ENCODE peak calls at places on chromosomes 6 and 20, in eight cellular contexts. V is esophagus squamous epithelium; X is sigmoid colon; Z is heart left ventricle; A is PC-3; O is heart right ventricle; C is psoas muscle; I is CD4-positive, CD25-positive, alpha-beta regulatory T cell. L is an unnamed sample. For H3K4me1, the result is how much of the 10 kb centered on the place peaks cover.

GRCh38 chr6:152529364-152529763 is 107.8 kb downstream of the SYNE1 start:
- DNase-seq in O (no peak), V (no peak), C (no peak), I (no peak), X (no peak), Z (no peak), A (no peak), L (no peak)

GRCh38 chr6:94559829-94560537 is 1017.4 kb upstream of the MANEA start:
- DNase-seq in O (no peak), Z (no peak), I (no peak), A (no peak), C (no peak), X (no peak), V (no peak), L (no peak)

GRCh38 chr20:60206259-60206658 is 248.0 kb downstream of the CDH26 start:
- DNase-seq in I (no peak), Z (no peak), C (no peak), V (no peak), A (peak), X (no peak), O (no peak), L (no peak)

GRCh38 chr6:103255132-103255531 is 1604.6 kb downstream of the HACE1 start:
- DNase-seq in V (no peak), X (no peak), O (no peak), A (no peak), I (no peak), Z (no peak), C (no peak), L (no peak)

GRCh38 chr6:22928775-22929174 is 359.4 kb downstream of the HDGFL1 start:
- DNase-seq in X (no peak), A (no peak), C (no peak), V (no peak), Z (no peak), I (no peak), O (no peak), L (no peak)

GRCh38 chr20:19583532-19584175 is 174.4 kb upstream of the RIN2 start:
- DNase-seq in I (no peak), O (peak), C (peak), V (no peak), X (peak), Z (peak), A (peak), L (peak)

GRCh38 chr6:29501106-29501505 is 13.3 kb upstream of the MAS1L start:
- DNase-seq in I (no peak), C (no peak), O (no peak), X (no peak), Z (no peak), A (no peak), V (no peak), L (no peak)

GRCh38 chr6:133549252-133549925 is 308.2 kb downstream of the EYA4 start:
- DNase-seq in Z (no peak), X (no peak), O (no peak), A (no peak), V (no peak), I (no peak), C (no peak), L (no peak)

GRCh38 chr6:1849686-1850580 is 240.2 kb downstream of the FOXC1 start:
- DNase-seq in V (no peak), Z (no peak), C (no peak), I (no peak), O (no peak), X (no peak), A (no peak), L (no peak)

GRCh38 chr20:53826597-53827291 is 233.1 kb upstream of the ZNF217 start:
- DNase-seq in X (no peak), C (no peak), O (no peak), Z (no peak), I (no peak), A (no peak), V (no peak), L (no peak)

GRCh38 chr20:18056174-18057105 is 1.3 kb downstream of the OVOL2 start:
- DNase-seq in A (peak), Z (no peak), O (no peak), X (no peak), V (no peak), I (no peak), C (no peak), L (no peak)

GRCh38 chr20:16760431-16761304 is 12.5 kb downstream of the OTOR start:
- DNase-seq in I (no peak), A (peak), C (no peak), Z (no peak), O (no peak), V (no peak), X (no peak), L (no peak)

GRCh38 chr6:153449279-153449678 is 318.2 kb upstream of the RGS17 start:
- DNase-seq in A (no peak), I (no peak), O (no peak), Z (no peak), C (no peak), X (no peak), V (no peak), L (no peak)

GRCh38 chr6:62707156-62707555 is 421.1 kb upstream of the KHDRBS2 start:
- DNase-seq in Z (no peak), V (no peak), I (no peak), O (no peak), C (no peak), X (no peak), A (no peak), L (no peak)

GRCh38 chr6:133254552-133255228 is 13.5 kb downstream of the EYA4 start:
- DNase-seq in Z (no peak), O (no peak), X (no peak), I (no peak), A (peak), C (no peak), V (no peak), L (no peak)

GRCh38 chr6:137051790-137052472 is 7.2 kb upstream of the IL20RA start:
- DNase-seq in C (no peak), V (no peak), I (no peak), O (no peak), Z (no peak), A (peak), X (no peak), L (no peak)

GRCh38 chr20:54062812-54063280 is 7.5 kb downstream of the BCAS1 start:
- DNase-seq in X (no peak), Z (no peak), V (no peak), O (no peak), A (peak), C (no peak), I (no peak), L (no peak)

GRCh38 chr20:44728835-44729342 is 13.7 kb downstream of the CCN5 start:
- DNase-seq in C (peak), I (no peak), X (peak), Z (peak), A (peak), O (peak), V (no peak), L (peak)

GRCh38 chr6:75436869-75437268 is 56.7 kb downstream of the FILIP1 start:
- DNase-seq in C (peak), X (peak), V (no peak), Z (peak), O (peak), I (no peak), A (no peak), L (peak)

GRCh38 chr6:112205521-112206458 is 48.6 kb downstream of the LAMA4 start:
- DNase-seq in I (no peak), A (peak), X (no peak), V (no peak), O (no peak), C (no peak), Z (no peak), L (no peak)

GRCh38 chr20:51712501-51713212 is 55.5 kb downstream of the ATP9A start:
- DNase-seq in V (no peak), Z (no peak), A (peak), X (no peak), O (no peak), I (no peak), C (peak), L (no peak)

GRCh38 chr6:83176256-83176655 is 16.8 kb downstream of the PGM3 start:
- DNase-seq in A (no peak), I (no peak), X (no peak), V (no peak), O (no peak), Z (no peak), C (no peak), L (no peak)

GRCh38 chr6:54813901-54814300 is 32.7 kb upstream of the FAM83B start:
- DNase-seq in A (no peak), Z (no peak), O (no peak), I (no peak), C (no peak), V (no peak), X (no peak), L (no peak)

GRCh38 chr6:2695464-2696095 is 55.1 kb downstream of the MYLK4 start:
- DNase-seq in Z (no peak), X (no peak), V (no peak), I (no peak), C (no peak), O (no peak), A (peak), L (no peak)

GRCh38 chr6:158475344-158476302 is 84.3 kb upstream of the TMEM181 start:
- DNase-seq in I (no peak), A (peak), O (peak), Z (no peak), C (no peak), V (no peak), X (no peak), L (no peak)

GRCh38 chr20:428658-429200 is 20.6 kb downstream of the RBCK1 start:
- DNase-seq in Z (no peak), C (no peak), I (no peak), V (no peak), X (no peak), A (no peak), O (no peak), L (no peak)

GRCh38 chr6:101401792-101402617 is 8.5 kb downstream of the GRIK2 start:
- DNase-seq in X (no peak), O (no peak), A (no peak), C (no peak), I (no peak), V (no peak), Z (no peak), L (peak)

GRCh38 chr6:47977314-47977713 is 133.7 kb downstream of the PTCHD4 start:
- DNase-seq in A (peak), V (no peak), C (no peak), Z (no peak), O (no peak), X (no peak), I (no peak), L (no peak)

DNA sequence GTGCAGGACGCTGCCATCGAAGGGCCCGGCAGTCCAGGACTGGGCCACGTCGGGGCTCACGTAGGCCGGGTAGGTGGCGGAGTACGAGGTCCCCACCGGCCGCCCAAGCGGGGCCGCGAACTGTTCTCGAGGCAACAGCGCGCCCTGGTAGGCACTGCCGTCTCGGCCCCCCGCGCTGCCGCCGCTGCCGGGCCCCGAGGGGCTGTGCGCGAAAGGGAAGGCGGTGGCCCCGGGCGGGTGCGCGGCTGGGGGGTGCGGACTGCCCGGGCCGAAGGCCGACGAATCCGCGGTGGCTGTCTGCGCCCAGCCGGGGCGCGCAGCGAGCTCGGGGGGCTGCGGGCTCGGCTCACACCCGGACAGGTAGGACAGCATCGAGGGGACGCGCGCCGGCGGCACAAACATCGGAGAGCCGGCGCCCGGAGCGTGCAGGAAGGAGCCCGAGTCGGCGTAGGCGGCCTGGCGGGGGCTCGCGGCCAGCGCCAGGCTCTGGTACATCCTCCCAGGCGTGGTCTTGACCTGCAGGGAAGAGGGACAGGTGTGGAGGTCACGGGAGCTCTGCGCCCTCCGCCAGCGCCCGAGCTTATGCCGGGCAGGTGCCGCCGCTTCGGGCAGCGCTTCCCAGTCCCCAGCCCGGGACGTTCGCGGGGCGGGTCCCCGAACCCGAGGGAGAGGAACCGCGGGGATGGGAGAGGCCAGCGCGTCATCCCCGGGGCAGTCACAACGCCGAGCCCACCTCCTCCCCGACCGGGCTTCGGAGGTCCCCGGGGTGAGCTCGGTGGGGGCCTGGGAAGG is 572 bp downstream of the GATA5 start:
- DNase-seq in X (no peak), I (no peak), Z (no peak), V (no peak), C (no peak), A (no peak), O (no peak), L (peak)
- H3K4me3 ChIP-seq in X (peak), I (no peak), Z (peak), V (peak), C (peak), A (peak), O (peak), L (peak)

GRCh38 chr6:166024252-166024651 is 143.4 kb downstream of the TBXT start:
- DNase-seq in O (no peak), I (no peak), V (no peak), C (no peak), A (no peak), X (no peak), Z (no peak), L (no peak)

GRCh38 chr6:166029506-166029905 is 138.1 kb downstream of the TBXT start:
- DNase-seq in C (no peak), O (no peak), I (no peak), A (no peak), V (no peak), Z (no peak), X (no peak), L (no peak)

GRCh38 chr6:166026586-166027126 is 141.0 kb downstream of the TBXT start:
- DNase-seq in I (no peak), A (no peak), Z (peak), V (no peak), X (no peak), C (no peak), O (peak), L (peak)

GRCh38 chr6:166025149-166025898 is 142.3 kb downstream of the TBXT start:
- DNase-seq in V (no peak), A (no peak), O (no peak), I (no peak), C (no peak), Z (no peak), X (no peak), L (no peak)

GRCh38 chr6:166027761-166028160 is 139.9 kb downstream of the TBXT start:
- DNase-seq in V (no peak), A (no peak), I (no peak), X (no peak), C (no peak), O (no peak), Z (no peak), L (no peak)
- H3K4me1 ChIP-seq in V (under half), A (under half), I (under half), X (under half), C (under half), O (under half), Z (under half), L (under half)

DNA sequence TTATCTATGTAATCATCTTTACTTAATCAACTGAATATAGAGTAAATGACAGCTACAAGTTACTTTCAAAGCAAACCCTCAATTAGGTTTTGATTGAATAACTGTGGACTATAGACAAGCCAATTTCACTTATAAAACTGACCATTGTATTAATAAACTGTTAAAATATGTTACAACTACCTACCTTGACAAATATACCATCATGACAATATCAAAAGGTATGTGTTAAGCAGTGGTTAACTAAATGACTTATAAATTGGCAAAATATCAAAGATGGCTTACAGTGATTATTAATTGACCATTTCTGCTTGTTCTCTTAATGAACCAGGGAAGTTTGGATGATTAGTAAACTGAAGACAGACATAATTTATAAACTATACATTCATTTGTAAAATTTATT is 46.2 kb upstream of the ADGRF5 start:
- DNase-seq in X (no peak), A (peak), O (no peak), C (no peak), I (no peak), V (no peak), Z (no peak), L (no peak)
- H3K27ac ChIP-seq in X (no peak), A (no peak), O (no peak), C (no peak), I (no peak), V (no peak), Z (no peak), L (no peak)

GRCh38 chr20:62775206-62775605 is 21.1 kb upstream of the MRGBP start:
- DNase-seq in X (no peak), O (no peak), A (no peak), I (no peak), Z (no peak), C (no peak), V (no peak), L (no peak)

GRCh38 chr20:62777528-62777830 is 18.8 kb upstream of the MRGBP start:
- DNase-seq in I (no peak), V (no peak), O (no peak), A (no peak), Z (no peak), C (no peak), X (no peak), L (no peak)

GRCh38 chr20:62776692-62777527 is 19.4 kb upstream of the MRGBP start:
- DNase-seq in X (no peak), A (peak), C (no peak), I (peak), V (no peak), Z (no peak), O (no peak), L (no peak)

GRCh38 chr20:62774762-62775161 is 21.5 kb upstream of the MRGBP start:
- DNase-seq in X (no peak), C (no peak), Z (no peak), O (no peak), A (no peak), V (no peak), I (no peak), L (peak)

DNA sequence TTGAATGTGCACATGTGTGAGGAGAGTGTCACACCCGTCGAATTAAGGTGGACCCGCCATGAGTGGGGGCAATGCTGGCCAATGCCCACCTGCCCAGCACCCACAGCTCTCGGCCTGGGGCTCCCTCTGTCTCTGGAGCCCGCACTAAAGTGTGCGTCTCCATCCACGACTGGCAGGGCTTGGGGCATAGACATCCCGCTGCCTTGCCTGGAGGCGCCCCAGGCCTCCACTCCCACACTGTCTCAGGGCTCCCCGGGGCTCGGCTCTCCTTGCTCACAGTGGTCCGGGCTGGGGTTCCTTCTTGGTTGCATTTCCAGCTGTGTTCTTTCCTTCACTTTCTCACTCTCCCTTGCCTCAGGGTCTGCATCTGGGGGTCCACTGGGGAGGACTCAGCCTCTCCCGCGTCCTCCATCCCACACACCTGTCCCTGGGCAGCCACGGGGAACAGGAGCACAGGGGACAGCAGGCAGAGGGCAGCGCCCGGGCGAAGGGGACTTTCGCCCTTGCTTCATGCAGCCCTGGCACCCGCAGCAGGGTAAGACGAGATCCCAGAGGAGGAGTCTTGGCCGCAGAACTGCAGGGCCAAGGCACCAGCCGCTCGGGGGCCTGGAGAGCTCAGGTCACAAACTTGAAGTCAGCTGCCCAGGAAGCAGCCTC is 20.1 kb upstream of the MRGBP start:
- DNase-seq in I (no peak), O (no peak), V (no peak), A (no peak), C (no peak), Z (no peak), X (no peak), L (no peak)
- H3K4me3 ChIP-seq in I (peak), O (no peak), V (peak), A (no peak), C (no peak), Z (no peak), X (no peak), L (no peak)

GRCh38 chr20:5660346-5660745 is 89.9 kb upstream of the SHLD1 start:
- DNase-seq in I (no peak), V (no peak), O (no peak), X (no peak), A (no peak), Z (no peak), C (no peak), L (no peak)
- H3K4me1 ChIP-seq in I (under half), V (half or more), O (half or more), X (under half), A (under half), Z (under half), C (under half), L (under half)

GRCh38 chr20:64071341-64072332 is 7.7 kb downstream of the RGS19 start:
- DNase-seq in Z (no peak), A (no peak), X (no peak), I (no peak), C (no peak), O (no peak), V (no peak), L (peak)
- H3K27ac ChIP-seq in Z (no peak), A (no peak), X (no peak), I (no peak), C (no peak), O (no peak), V (no peak), L (no peak)

GRCh38 chr6:125919618-125920017 is 37.0 kb upstream of the HINT3 start:
- DNase-seq in O (no peak), Z (no peak), C (no peak), V (no peak), I (no peak), A (no peak), X (no peak), L (no peak)
- H3K4me3 ChIP-seq in O (peak), Z (peak), C (peak), V (peak), I (peak), A (peak), X (peak), L (peak)

GRCh38 chr6:37519461-37519860 is 19.8 kb upstream of the CCDC167 start:
- DNase-seq in A (no peak), O (no peak), X (no peak), V (no peak), I (no peak), C (no peak), Z (no peak), L (no peak)
- H3K4me1 ChIP-seq in A (under half), O (under half), X (under half), V (under half), I (half or more), C (under half), Z (under half), L (under half)

L was measured in right cardiac atrium.